ENCODE peak calls at places on chromosomes 3 and 15, in ten cellular contexts. G is CD4-positive, alpha-beta T cell; S is IMR-90; Z is DMS153; F is NCI-H1105 treated with DMSO at 0.1 percent for 48 hours; O is glomerular endothelial cell; W is HFFc6; E is mammary epithelial cell; K is GM04503; A is non-pigmented ciliary epithelial cell. H is an unnamed sample.

GRCh38 chr15:31329640-31330010 is 3.0 kb downstream of the KLF13 start:
- DNase-seq in G (no peak), E (no peak), A (no peak), S (no peak), K (no peak), Z (no peak), O (no peak), F (no peak), W (no peak), H (no peak)

GRCh38 chr3:39809995-39810595 is 686 bp downstream of the MYRIP start:
- DNase-seq in K (no peak), G (no peak), S (no peak), F (no peak), Z (peak; percentile 0), W (no peak), E (no peak), A (no peak), O (no peak), H (no peak)

GRCh38 chr15:29430831-29431230 is 161.2 kb upstream of the NSMCE3 start:
- DNase-seq in G (no peak), E (no peak), S (no peak), F (no peak), Z (no peak), K (no peak), A (no peak), W (no peak), O (no peak), H (no peak)

GRCh38 chr15:65862682-65863081 is 6.6 kb upstream of the RAB11A start:
- DNase-seq in F (no peak), Z (no peak), E (peak; percentile 28), G (peak; percentile 38), K (no peak), A (no peak), W (peak; percentile 32), S (peak; percentile 56), O (no peak), H (peak; percentile 43)

GRCh38 chr3:173465898-173466678 is 68.5 kb downstream of the NLGN1 start:
- DNase-seq in F (no peak), O (no peak), E (no peak), K (no peak), G (no peak), A (no peak), W (no peak), Z (no peak), S (no peak), H (no peak)

GRCh38 chr3:127102587-127102986 is 90.3 kb upstream of the PRR23E start:
- DNase-seq in K (no peak), F (no peak), W (no peak), O (no peak), Z (no peak), A (no peak), E (no peak), G (no peak), S (no peak), H (no peak)

GRCh38 chr3:98628317-98628716 is 34.9 kb upstream of the CPOX start:
- DNase-seq in Z (no peak), E (no peak), K (no peak), G (no peak), O (no peak), W (no peak), S (no peak), A (no peak), F (no peak), H (no peak)

GRCh38 chr3:37913531-37913930 is 51.9 kb downstream of the CTDSPL start:
- DNase-seq in K (no peak), Z (no peak), S (no peak), E (no peak), A (no peak), W (no peak), G (no peak), F (no peak), O (no peak), H (no peak)

GRCh38 chr3:197454014-197454413 is 101.8 kb downstream of the BDH1 start:
- DNase-seq in A (no peak), E (no peak), S (no peak), W (peak; percentile 37), K (no peak), G (no peak), Z (no peak), F (peak; percentile 16), O (no peak), H (no peak)

GRCh38 chr3:47650294-47650693 is 71.6 kb upstream of the CSPG5 start:
- DNase-seq in W (no peak), S (no peak), F (no peak), Z (no peak), G (no peak), K (no peak), O (no peak), A (no peak), E (no peak), H (no peak)

GRCh38 chr3:14458434-14459280 is 56.3 kb downstream of the SLC6A6 start:
- DNase-seq in W (no peak), K (no peak), A (no peak), E (no peak), G (no peak), F (no peak), O (no peak), S (no peak), Z (no peak), H (peak; percentile 32)

GRCh38 chr3:49098429-49098828 is 4.6 kb upstream of the QRICH1 start:
- DNase-seq in W (no peak), F (peak; percentile 12), S (peak; percentile 34), G (no peak), E (no peak), A (peak; percentile 14), O (no peak), Z (peak; percentile 9), K (no peak), H (no peak)

GRCh38 chr15:80974914-80975313 is 14.7 kb downstream of the MESD start:
- DNase-seq in A (no peak), O (no peak), K (no peak), G (no peak), W (no peak), Z (no peak), E (no peak), S (no peak), F (no peak), H (no peak)

GRCh38 chr3:74844428-74844827 is 230.0 kb upstream of the CNTN3 start:
- DNase-seq in S (no peak), K (no peak), E (peak; percentile 60), A (no peak), W (no peak), O (no peak), F (no peak), Z (no peak), G (no peak), H (no peak)

GRCh38 chr3:112769624-112770023 is 77.0 kb downstream of the CD200R1L start:
- DNase-seq in O (no peak), K (no peak), A (no peak), E (peak; percentile 76), F (no peak), G (no peak), W (peak; percentile 56), Z (no peak), S (peak; percentile 77), H (no peak)

GRCh38 chr3:197206913-197207312 is 91.5 kb downstream of the DLG1 start:
- DNase-seq in A (no peak), S (no peak), Z (no peak), F (no peak), O (no peak), K (no peak), G (no peak), W (no peak), E (no peak), H (no peak)

GRCh38 chr15:66078196-66078928 is 175.2 kb downstream of the MEGF11 start:
- DNase-seq in E (no peak), F (no peak), Z (no peak), O (no peak), G (no peak), S (no peak), W (no peak), K (no peak), A (no peak), H (peak; percentile 24)

GRCh38 chr3:49351521-49352011 is 6.6 kb downstream of the GPX1 start:
- DNase-seq in K (peak; percentile 69), F (no peak), A (no peak), G (no peak), O (no peak), S (peak; percentile 94), E (peak; percentile 83), W (peak; percentile 89), Z (no peak), H (peak; percentile 78)

GRCh38 chr3:34015204-34016142 is 217.0 kb downstream of the PDCD6IP start:
- DNase-seq in G (no peak), K (no peak), O (no peak), W (no peak), E (no peak), S (peak; percentile 39), F (no peak), Z (no peak), A (no peak), H (no peak)

GRCh38 chr15:40104865-40105516 is 3.7 kb downstream of the BMF start:
- DNase-seq in O (no peak), A (no peak), G (peak; percentile 69), W (peak; percentile 79), E (peak; percentile 71), Z (peak; percentile 52), F (peak; percentile 80), K (no peak), S (peak; percentile 79), H (peak; percentile 53)

GRCh38 chr3:71504250-71505036 is 79.1 kb downstream of the FOXP1 start:
- DNase-seq in E (peak; percentile 89), W (peak; percentile 94), G (peak; percentile 34), Z (no peak), O (peak; percentile 39), F (no peak), A (peak; percentile 87), K (peak; percentile 77), S (peak; percentile 96), H (peak; percentile 96)

GRCh38 chr15:90629217-90629616 is 87.9 kb upstream of the BLM start:
- DNase-seq in A (no peak), S (no peak), K (no peak), E (no peak), Z (no peak), F (no peak), W (no peak), G (no peak), O (no peak), H (no peak)

GRCh38 chr3:52253314-52254260 is 8.0 kb downstream of the PPM1M start:
- DNase-seq in G (peak; percentile 85), Z (no peak), S (no peak), E (no peak), W (no peak), O (no peak), A (no peak), F (no peak), K (no peak), H (peak; percentile 3)

GRCh38 chr3:152051501-152052404 is 178.3 kb downstream of the SUCNR1 start:
- DNase-seq in G (no peak), O (no peak), K (peak; percentile 82), F (no peak), S (peak; percentile 69), Z (peak; percentile 9), E (no peak), A (no peak), W (peak; percentile 74), H (no peak)

GRCh38 chr15:58513681-58514336 is 82.0 kb downstream of the LIPC start:
- DNase-seq in E (no peak), K (peak; percentile 19), S (no peak), A (no peak), W (no peak), F (no peak), O (no peak), G (no peak), Z (no peak), H (no peak)

GRCh38 chr3:53938645-53939044 is 47.0 kb upstream of the SELENOK start:
- DNase-seq in G (peak; percentile 1), W (peak; percentile 57), Z (peak; percentile 4), F (peak; percentile 37), E (peak; percentile 35), S (peak; percentile 52), K (no peak), A (peak; percentile 26), O (no peak), H (peak; percentile 24)

GRCh38 chr3:25648107-25648535 is 16.6 kb downstream of the TOP2B start:
- DNase-seq in S (peak; percentile 82), G (peak; percentile 51), K (peak; percentile 32), A (peak; percentile 58), Z (peak; percentile 13), E (peak; percentile 72), O (peak; percentile 72), W (peak; percentile 80), F (peak; percentile 62), H (peak; percentile 63)

GRCh38 chr3:197782230-197782629 is 8.8 kb upstream of the LRCH3 start:
- DNase-seq in Z (no peak), O (no peak), S (no peak), W (no peak), F (no peak), K (no peak), G (no peak), E (no peak), A (no peak), H (no peak)

H was measured in RCC 7860.